ENCODE peak calls at places on chromosomes 1 and 21, in six cellular contexts. U, N, D, X, A and Y are unnamed samples.

GRCh38 chr1:47686731-47687617 is 249.1 kb downstream of the FOXD2 start:
- DNase-seq in N (peak; percentile 90), D (no peak), U (no peak), A (peak; percentile 38), X (no peak), Y (no peak)

GRCh38 chr21:26761174-26761915 is 83.9 kb downstream of the ADAMTS1 start:
- DNase-seq in D (no peak), X (no peak), U (no peak), N (peak; percentile 23), A (no peak), Y (no peak)

GRCh38 chr1:202622388-202622787 is 87.9 kb downstream of the SYT2 start:
- DNase-seq in A (no peak), U (no peak), N (no peak), X (no peak), D (no peak), Y (no peak)

GRCh38 chr21:45313682-45314081 is 26.0 kb upstream of the POFUT2 start:
- DNase-seq in X (no peak), A (no peak), D (no peak), N (no peak), U (no peak), Y (no peak)

GRCh38 chr1:63634471-63634870 is 41.3 kb downstream of the PGM1 start:
- DNase-seq in N (no peak), A (no peak), U (no peak), X (no peak), D (no peak), Y (no peak)

GRCh38 chr1:55524013-55524412 is 308.8 kb upstream of the USP24 start:
- DNase-seq in X (no peak), A (no peak), N (no peak), D (no peak), U (no peak), Y (no peak)

GRCh38 chr1:35866998-35867397 is 16.0 kb upstream of the AGO1 start:
- DNase-seq in U (no peak), N (no peak), D (no peak), A (no peak), X (no peak), Y (no peak)

GRCh38 chr1:201766117-201766863 is 62.7 kb upstream of the IPO9 start:
- DNase-seq in D (no peak), N (no peak), X (no peak), U (peak; percentile 76), A (no peak), Y (peak; percentile 91)

GRCh38 chr1:64084451-64084850 is 119.0 kb upstream of the UBE2U start:
- DNase-seq in N (no peak), D (no peak), U (no peak), X (no peak), A (no peak), Y (no peak)

GRCh38 chr21:44423312-44423821 is 31.9 kb upstream of the LRRC3 start:
- DNase-seq in U (no peak), A (peak; percentile 25), D (no peak), N (no peak), X (no peak), Y (no peak)

GRCh38 chr1:3402258-3403010 is 52.0 kb upstream of the ARHGEF16 start:
- DNase-seq in D (no peak), U (no peak), A (no peak), N (no peak), X (no peak), Y (no peak)

GRCh38 chr1:9126511-9126910 is 2.4 kb downstream of the GPR157 start:
- DNase-seq in D (no peak), U (no peak), N (no peak), A (no peak), X (no peak), Y (no peak)

GRCh38 chr1:171869097-171869496 is 27.8 kb downstream of the DNM3 start:
- DNase-seq in A (no peak), U (no peak), D (no peak), N (no peak), X (no peak), Y (no peak)

GRCh38 chr1:165408518-165408917 is 36.4 kb downstream of the RXRG start:
- DNase-seq in D (peak; percentile 29), A (peak; percentile 66), N (peak; percentile 86), U (peak; percentile 63), X (no peak), Y (peak; percentile 37)

GRCh38 chr1:46394108-46394871 is at the start of gene FAAH:
- DNase-seq in U (peak; percentile 59), N (peak; percentile 85), X (no peak), D (peak; percentile 37), A (peak; percentile 92), Y (no peak)

GRCh38 chr1:172470149-172470548 is 26.3 kb upstream of the PIGC start:
- DNase-seq in U (no peak), D (no peak), A (no peak), X (no peak), N (no peak), Y (no peak)

GRCh38 chr1:100927276-100927675 is 31.4 kb downstream of the SLC30A7 start:
- DNase-seq in A (no peak), U (no peak), N (peak; percentile 24), D (no peak), X (no peak), Y (no peak)

GRCh38 chr1:230403442-230403841 is 22.7 kb downstream of the PGBD5 start:
- DNase-seq in X (no peak), N (no peak), D (no peak), A (peak; percentile 70), U (no peak), Y (no peak)

GRCh38 chr1:58249729-58250586 is 296.6 kb downstream of the OMA1 start:
- DNase-seq in U (peak; percentile 8), X (peak; percentile 47), A (peak; percentile 87), D (peak; percentile 59), N (peak; percentile 96), Y (peak; percentile 11)

GRCh38 chr1:182588460-182589396 is at the start of gene RNASEL:
- DNase-seq in N (peak; percentile 85), D (no peak), A (peak; percentile 78), X (no peak), U (peak; percentile 94), Y (peak; percentile 77)

GRCh38 chr1:99137546-99138206 is 126.6 kb upstream of the PLPPR4 start:
- DNase-seq in D (no peak), U (no peak), N (no peak), A (no peak), X (no peak), Y (no peak)

DNA sequence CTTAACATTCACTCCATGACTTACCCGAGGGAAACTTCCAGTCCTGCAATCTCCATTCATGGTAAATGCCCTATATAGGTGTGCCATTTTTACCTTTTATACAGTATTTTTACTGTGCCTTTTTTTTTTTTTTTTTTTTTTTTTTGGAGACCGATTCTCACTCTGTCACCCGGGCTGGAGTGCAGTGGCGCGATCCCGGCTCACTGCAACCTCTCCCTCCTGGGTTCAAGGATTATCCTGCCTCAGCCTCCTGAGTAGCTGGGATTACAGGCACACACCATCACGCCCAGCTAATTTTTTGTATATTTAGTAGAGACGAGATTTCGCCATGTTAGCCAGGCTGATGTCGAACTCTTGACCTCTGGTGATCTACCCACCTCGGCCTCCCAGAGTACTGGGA is 124.4 kb upstream of the PLPPR4 start:
- DNase-seq in U (no peak), A (no peak), X (no peak), D (no peak), N (no peak), Y (no peak)
- H2BK15ac ChIP-seq in U (no peak overlapping the region), A (no peak overlapping the region), X (no peak overlapping the region), D (no peak overlapping the region), N (no peak overlapping the region), Y (no peak overlapping the region)

DNA sequence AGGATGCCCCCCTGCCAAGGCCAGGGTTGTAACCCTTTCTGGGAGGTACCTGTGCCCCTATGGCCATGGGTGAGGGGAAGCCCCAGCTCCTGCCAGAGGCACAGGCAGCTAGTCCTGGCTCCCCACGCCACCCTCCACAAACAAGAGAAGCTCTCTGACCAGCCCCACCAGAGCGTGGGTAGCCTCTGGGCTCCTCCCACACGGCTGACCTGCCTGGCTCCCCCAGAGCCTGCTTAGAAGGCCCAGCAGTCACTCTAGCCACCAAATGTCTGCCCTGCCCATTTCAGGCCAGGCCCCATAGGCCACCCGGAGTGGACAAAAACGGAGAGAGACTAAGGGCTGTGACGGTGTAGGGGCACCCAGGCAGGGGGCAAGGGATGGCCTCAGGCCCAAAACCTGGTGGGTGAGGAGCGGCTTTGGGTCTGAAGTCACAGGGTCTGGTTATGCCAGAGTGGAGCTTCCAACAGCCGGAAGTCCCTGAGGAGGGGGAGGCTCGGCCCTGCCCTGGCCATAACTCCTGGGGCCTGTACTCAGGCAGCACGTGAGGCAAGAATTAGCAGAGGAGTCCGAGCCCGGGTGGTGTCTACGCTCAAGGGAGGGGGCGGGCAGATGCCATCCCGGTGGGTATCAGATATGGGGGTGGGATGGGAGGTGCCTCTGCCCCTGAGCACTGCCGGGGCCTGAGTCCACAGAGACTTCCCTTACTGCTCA is 155.4 kb downstream of the CASZ1 start:
- DNase-seq in N (no peak), X (no peak), U (no peak), A (no peak), D (no peak), Y (no peak)
- H2BK15ac ChIP-seq in N (no peak overlapping the region), X (peak overlapping the region; percentile 46), U (peak overlapping the region; percentile 30), A (no peak overlapping the region), D (peak overlapping the region; percentile 9), Y (no peak overlapping the region)

GRCh38 chr21:41750532-41751151 is 16.2 kb downstream of the RIPK4 start:
- DNase-seq in A (no peak), U (no peak), D (no peak), X (no peak), N (no peak), Y (no peak)

GRCh38 chr21:41749286-41749685 is 17.6 kb downstream of the RIPK4 start:
- DNase-seq in D (no peak), A (no peak), N (no peak), X (no peak), U (no peak), Y (no peak)

GRCh38 chr21:41751621-41752020 is 15.2 kb downstream of the RIPK4 start:
- DNase-seq in X (no peak), U (no peak), N (no peak), D (no peak), A (no peak), Y (no peak)

GRCh38 chr21:41747943-41748738 is 18.7 kb downstream of the RIPK4 start:
- DNase-seq in U (no peak), D (no peak), A (no peak), X (no peak), N (no peak), Y (no peak)

DNA sequence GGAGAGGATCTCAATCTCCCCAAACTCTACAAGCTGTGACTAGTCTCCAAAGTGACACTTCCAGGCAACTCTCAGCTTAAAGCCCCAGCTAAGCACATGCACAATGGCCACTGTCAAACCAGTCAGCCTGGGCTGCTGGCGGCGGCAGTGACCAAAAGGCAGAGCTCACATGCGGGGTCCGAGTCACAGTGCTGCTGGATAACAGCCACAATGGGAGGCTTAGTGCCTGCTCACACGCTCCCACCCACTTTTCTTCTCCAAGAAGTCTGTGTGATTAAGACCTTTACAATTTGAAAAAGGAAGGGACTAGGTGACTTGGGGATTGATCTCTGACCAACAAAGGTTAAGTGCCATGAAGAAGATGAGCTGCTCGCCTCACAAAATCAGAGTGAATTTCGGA is 16.8 kb downstream of the RIPK4 start:
- DNase-seq in A (no peak), N (no peak), D (no peak), U (no peak), X (no peak), Y (peak; percentile 8)
- H2BK15ac ChIP-seq in A (no peak overlapping the region), N (no peak overlapping the region), D (no peak overlapping the region), U (no peak overlapping the region), X (no peak overlapping the region), Y (no peak overlapping the region)

DNA sequence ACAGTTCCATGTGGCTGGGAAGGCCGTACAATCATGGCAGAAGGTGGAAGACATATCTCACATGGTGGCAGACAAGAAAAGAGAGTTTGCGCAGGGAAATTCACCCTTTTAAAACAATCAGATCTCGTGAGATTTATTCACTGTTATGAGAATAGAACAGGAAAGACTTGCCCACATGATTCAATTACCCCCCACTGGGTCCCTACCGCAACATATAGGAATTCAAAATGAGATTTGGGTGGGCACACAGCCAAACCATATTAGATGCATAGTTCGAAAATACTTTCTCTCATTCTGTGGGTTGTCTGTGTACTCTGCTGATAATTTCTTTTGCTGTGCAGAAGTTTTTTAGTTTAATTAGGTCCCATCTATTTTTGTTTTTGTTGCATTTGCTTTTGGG is 990.3 kb downstream of the PLA2G4A start:
- DNase-seq in D (no peak), A (no peak), N (no peak), U (no peak), X (no peak), Y (no peak)
- H2BK15ac ChIP-seq in D (no peak overlapping the region), A (no peak overlapping the region), N (no peak overlapping the region), U (no peak overlapping the region), X (no peak overlapping the region), Y (no peak overlapping the region)